ENCODE peak calls at places on chromosomes 16 and 17, in seven cellular contexts. M is HTR-8/SVneo; C is substantia nigra; R is BJ; W is activated CD4-positive, alpha-beta T cell treated with anti-CD3 and anti-CD28 coated beads for 36 hours; F is T-cell; V is brain microvascular endothelial cell. L is an unnamed sample.

GRCh38 chr17:77320046-77320445 is 179.3 kb downstream of the SEC14L1 start:
- DNase-seq in M (no peak), C (no peak), R (no peak), W (no peak), F (no peak), V (no peak), L (no peak)

GRCh38 chr16:81003610-81004460 is 2.9 kb downstream of the CMC2 start:
- DNase-seq in M (no peak), C (no peak), R (no peak), W (peak; percentile 47), F (no peak), V (no peak), L (no peak)

GRCh38 chr17:71229036-71229435 is 891.8 kb upstream of the SOX9 start:
- DNase-seq in M (no peak), C (no peak), R (no peak), W (no peak), F (no peak), V (no peak), L (no peak)

GRCh38 chr16:89363621-89364393 is 126.6 kb downstream of the ANKRD11 start:
- DNase-seq in M (peak; percentile 58), C (no peak), R (no peak), W (peak; percentile 64), F (no peak), V (peak; percentile 82), L (peak; percentile 28)

GRCh38 chr17:36095992-36096391 is 6.0 kb upstream of the CCL3 start:
- DNase-seq in M (no peak), C (no peak), R (no peak), W (no peak), F (no peak), V (no peak), L (no peak)

GRCh38 chr16:83853834-83854233 is 45.1 kb upstream of the MLYCD start:
- DNase-seq in M (no peak), C (no peak), R (no peak), W (no peak), F (no peak), V (no peak), L (no peak)

GRCh38 chr17:69820881-69821473 is 254.0 kb upstream of the KCNJ16 start:
- DNase-seq in M (no peak), C (no peak), R (no peak), W (no peak), F (no peak), V (no peak), L (no peak)

GRCh38 chr16:46621006-46621629 is at the start of gene SHCBP1:
- DNase-seq in M (peak; percentile 93), C (peak; percentile 24), R (peak; percentile 45), W (peak; percentile 92), F (peak; percentile 39), V (peak; percentile 87), L (peak; percentile 56)

GRCh38 chr17:48093341-48094045 is 7.8 kb downstream of the CBX1 start:
- DNase-seq in M (no peak), C (no peak), R (no peak), W (no peak), F (no peak), V (no peak), L (no peak)